ENCODE peak calls at places on chromosomes 3 and 15, in eight cellular contexts. N is stimulated activated CD4-positive, alpha-beta T cell treated with anti-CD3 and anti-CD28 coated beads, Interleukin-12 subunit alpha, Interleukin-12 subunit beta, amount 100 ng/mL, for 4 hours; S is HEK293T; J is naive B cell; K is activated T-cell treated with anti-CD3 and anti-CD28 coated beads, Interleukin-2, amount 50 U/mL, for 48 hours; D is prostate gland; V is T1000; E is mesothelial cell of epicardium. H is an unnamed sample.

GRCh38 chr3:12984023-12984823 is 89.0 kb downstream of the IQSEC1 start:
- DNase-seq in N (peak), S (peak), J (peak), K (peak), D (peak), V (no peak), E (no peak), H (peak)

GRCh38 chr3:123935830-123936229 is 25.2 kb downstream of the CCDC14 start:
- DNase-seq in N (no peak), S (no peak), J (no peak), K (no peak), D (no peak), V (no peak), E (no peak), H (no peak)

GRCh38 chr3:100005670-100006393 is 108.5 kb downstream of the FILIP1L start:
- DNase-seq in N (no peak), S (no peak), J (no peak), K (no peak), D (no peak), V (no peak), E (no peak), H (no peak)

GRCh38 chr3:126121632-126122031 is 37.7 kb upstream of the SLC41A3 start:
- DNase-seq in N (no peak), S (no peak), J (no peak), K (no peak), D (no peak), V (no peak), E (no peak), H (no peak)

GRCh38 chr15:64525828-64526530 is 65.6 kb downstream of the ZNF609 start:
- DNase-seq in N (no peak), S (no peak), J (no peak), K (no peak), D (no peak), V (no peak), E (no peak), H (no peak)

GRCh38 chr3:98213276-98213675 is 46.8 kb downstream of the OR5H15 start:
- DNase-seq in N (no peak), S (no peak), J (no peak), K (no peak), D (no peak), V (no peak), E (no peak), H (no peak)

GRCh38 chr3:124964432-124964831 is 29.9 kb upstream of the MUC13 start:
- DNase-seq in N (no peak), S (no peak), J (no peak), K (no peak), D (no peak), V (no peak), E (no peak), H (no peak)

GRCh38 chr15:43204016-43204901 is 16.6 kb downstream of the EPB42 start:
- DNase-seq in N (peak), S (peak), J (peak), K (peak), D (peak), V (no peak), E (no peak), H (peak)

GRCh38 chr15:101237161-101237775 is 14.6 kb downstream of the CHSY1 start:
- DNase-seq in N (no peak), S (no peak), J (no peak), K (no peak), D (no peak), V (no peak), E (no peak), H (no peak)

GRCh38 chr3:106745344-106746168 is 631.7 kb upstream of the CCDC54 start:
- DNase-seq in N (no peak), S (no peak), J (no peak), K (no peak), D (no peak), V (no peak), E (no peak), H (no peak)

GRCh38 chr3:45442679-45443214 is 54.4 kb downstream of the LARS2 start:
- DNase-seq in N (no peak), S (no peak), J (no peak), K (no peak), D (no peak), V (no peak), E (no peak), H (no peak)

GRCh38 chr15:92624401-92624991 is 31.1 kb downstream of the FAM174B start:
- DNase-seq in N (no peak), S (no peak), J (no peak), K (no peak), D (no peak), V (no peak), E (no peak), H (no peak)

GRCh38 chr3:177377166-177377565 is 179.9 kb upstream of the TBL1XR1 start:
- DNase-seq in N (no peak), S (no peak), J (no peak), K (no peak), D (peak), V (no peak), E (no peak), H (no peak)

GRCh38 chr3:190731596-190731995 is 130.9 kb downstream of the GMNC start:
- DNase-seq in N (no peak), S (no peak), J (no peak), K (no peak), D (no peak), V (no peak), E (no peak), H (no peak)

GRCh38 chr3:43286115-43286885 is at the start of gene SNRK:
- DNase-seq in N (peak), S (peak), J (peak), K (peak), D (peak), V (peak), E (peak), H (peak)

GRCh38 chr3:45100998-45101407 is 45.2 kb downstream of the CDCP1 start:
- DNase-seq in N (no peak), S (no peak), J (no peak), K (no peak), D (no peak), V (no peak), E (no peak), H (no peak)

GRCh38 chr3:37291275-37291700 is 116.9 kb upstream of the LRRFIP2 start:
- DNase-seq in N (no peak), S (no peak), J (no peak), K (no peak), D (no peak), V (no peak), E (no peak), H (peak)

GRCh38 chr3:68363801-68364200 is 568.5 kb downstream of the TAFA4 start:
- DNase-seq in N (no peak), S (no peak), J (no peak), K (no peak), D (no peak), V (no peak), E (no peak), H (no peak)

GRCh38 chr3:23712656-23713559 is 92.8 kb upstream of the UBE2E1 start:
- DNase-seq in N (no peak), S (no peak), J (no peak), K (no peak), D (no peak), V (peak), E (no peak), H (peak)

GRCh38 chr3:89560546-89560945 is 453.1 kb downstream of the EPHA3 start:
- DNase-seq in N (no peak), S (no peak), J (no peak), K (no peak), D (no peak), V (no peak), E (no peak), H (no peak)

GRCh38 chr3:161221881-161222600 is 930 bp downstream of the NMD3 start:
- DNase-seq in N (peak), S (peak), J (peak), K (peak), D (peak), V (no peak), E (no peak), H (peak)

GRCh38 chr3:61537366-61537765 is 24.0 kb upstream of the PTPRG start:
- DNase-seq in N (no peak), S (no peak), J (no peak), K (no peak), D (no peak), V (no peak), E (no peak), H (no peak)

GRCh38 chr3:31562525-31562924 is 29.8 kb downstream of the STT3B start:
- DNase-seq in N (peak), S (peak), J (no peak), K (peak), D (no peak), V (no peak), E (no peak), H (no peak)

GRCh38 chr3:30180305-30181275 is 425.8 kb upstream of the TGFBR2 start:
- DNase-seq in N (no peak), S (no peak), J (no peak), K (no peak), D (no peak), V (no peak), E (no peak), H (no peak)

GRCh38 chr3:158808697-158809096 is 6.8 kb downstream of the MFSD1 start:
- DNase-seq in N (no peak), S (no peak), J (no peak), K (peak), D (no peak), V (peak), E (no peak), H (no peak)

GRCh38 chr15:59594493-59594942 is 17.1 kb upstream of the GCNT3 start:
- DNase-seq in N (no peak), S (no peak), J (no peak), K (no peak), D (no peak), V (no peak), E (no peak), H (peak)

GRCh38 chr3:191220908-191221307 is 21.9 kb downstream of the OSTN start:
- DNase-seq in N (no peak), S (no peak), J (no peak), K (no peak), D (no peak), V (no peak), E (no peak), H (no peak)